ENCODE peak calls at places on chromosomes 3 and 15, in nine cellular contexts. C, S, W, I, J, Z, O, E and Y are unnamed samples.

GRCh38 chr3:119298565-119298941 is 4.4 kb downstream of the ARHGAP31 start:
- DNase-seq in C (no peak), O (no peak), J (no peak), S (no peak), I (no peak), Z (no peak), E (no peak), W (no peak), Y (no peak)

GRCh38 chr15:41465822-41466421 is 27.8 kb upstream of the ITPKA start:
- DNase-seq in J (no peak), I (no peak), O (peak), C (no peak), S (peak), Z (no peak), W (peak), E (peak), Y (no peak)

GRCh38 chr15:42759093-42759492 is 22.2 kb upstream of the CDAN1 start:
- DNase-seq in Z (no peak), E (no peak), J (no peak), C (no peak), O (no peak), W (no peak), S (no peak), I (no peak), Y (no peak)

GRCh38 chr3:2098398-2099027 is at the start of gene CNTN4:
- DNase-seq in E (no peak), I (peak), S (peak), Z (no peak), J (peak), O (peak), C (no peak), W (peak), Y (peak)

GRCh38 chr15:38905634-38906033 is 341.0 kb upstream of the RASGRP1 start:
- DNase-seq in J (no peak), W (no peak), O (no peak), I (no peak), C (no peak), S (no peak), Z (no peak), E (no peak), Y (no peak)

GRCh38 chr3:184002469-184002868 is 15.2 kb downstream of the ABCC5 start:
- DNase-seq in Z (no peak), J (peak), E (no peak), I (no peak), W (no peak), S (no peak), O (no peak), C (no peak), Y (no peak)

GRCh38 chr3:110292102-110292501 is 779.5 kb upstream of the NECTIN3 start:
- DNase-seq in J (no peak), E (no peak), S (no peak), I (no peak), Z (no peak), C (no peak), W (no peak), O (no peak), Y (no peak)

GRCh38 chr3:188102861-188103547 is 51.0 kb upstream of the LPP start:
- DNase-seq in I (no peak), E (no peak), W (no peak), Z (no peak), O (no peak), S (no peak), J (no peak), C (no peak), Y (no peak)

GRCh38 chr3:55128201-55128870 is 200.5 kb upstream of the LRTM1 start:
- DNase-seq in I (no peak), E (no peak), J (no peak), C (no peak), O (no peak), Z (no peak), W (no peak), S (peak), Y (no peak)

GRCh38 chr3:116340680-116341216 is 104.5 kb downstream of the LSAMP start:
- DNase-seq in O (no peak), J (no peak), S (no peak), Z (no peak), W (peak), E (no peak), I (no peak), C (no peak), Y (no peak)

GRCh38 chr15:93467327-93467726 is 378.3 kb upstream of the RGMA start:
- DNase-seq in W (no peak), J (peak), C (no peak), O (no peak), E (no peak), I (no peak), Z (no peak), S (peak), Y (peak)

GRCh38 chr3:143814358-143814968 is 33.8 kb downstream of the SLC9A9 start:
- DNase-seq in E (peak), W (no peak), S (no peak), C (no peak), O (no peak), J (no peak), Z (no peak), I (no peak), Y (no peak)